ENCODE peak calls at places on chromosomes 16 and 17, in five cellular contexts. C is stomach, Y is H54, T is uterus, F is A549. E is an unnamed sample.

GRCh38 chr17:22503322-22503899 is 811.1 kb downstream of the KCNJ18 start:
- DNase-seq in C (no peak), Y (no peak), F (no peak), T (no peak), E (no peak)

GRCh38 chr16:10876305-10876704 is 697 bp upstream of the CIITA start:
- DNase-seq in T (no peak), C (no peak), Y (no peak), F (no peak), E (no peak)

GRCh38 chr16:84461029-84461415 is 43.4 kb downstream of the MEAK7 start:
- DNase-seq in C (peak), F (no peak), Y (no peak), T (no peak), E (peak)

GRCh38 chr17:74280093-74280513 is 6.1 kb downstream of the DNAI2 start:
- DNase-seq in Y (no peak), T (no peak), C (no peak), F (no peak), E (no peak)

GRCh38 chr16:53937068-53937614 is 233.2 kb downstream of the FTO start:
- DNase-seq in F (no peak), C (no peak), Y (no peak), T (no peak), E (no peak)

GRCh38 chr16:84055801-84056634 is 13.4 kb upstream of the SLC38A8 start:
- DNase-seq in F (no peak), Y (no peak), C (no peak), T (no peak), E (no peak)

GRCh38 chr17:40303706-40304450 is 5.1 kb upstream of the RARA start:
- DNase-seq in Y (no peak), T (peak), F (no peak), C (no peak), E (no peak)

GRCh38 chr16:27538508-27538907 is 11.2 kb downstream of the GTF3C1 start:
- DNase-seq in Y (no peak), C (no peak), T (no peak), F (no peak), E (peak)

GRCh38 chr17:17545984-17546383 is 45.5 kb downstream of the PEMT start:
- DNase-seq in T (no peak), C (no peak), Y (no peak), F (no peak), E (no peak)

GRCh38 chr17:38942641-38943040 is 17.2 kb downstream of the LASP1NB start:
- DNase-seq in T (no peak), C (no peak), Y (no peak), F (no peak), E (no peak)

GRCh38 chr17:863880-864279 is 81.7 kb downstream of the MRM3 start:
- DNase-seq in Y (no peak), C (no peak), F (no peak), T (no peak), E (no peak)

GRCh38 chr16:89350701-89351380 is 133.3 kb downstream of the ZNF778 start:
- DNase-seq in F (no peak), Y (no peak), T (no peak), C (no peak), E (no peak)

GRCh38 chr17:4771519-4772234 is at the start of gene TM4SF5:
- DNase-seq in Y (peak), T (no peak), C (peak), F (peak), E (peak)

GRCh38 chr16:75086281-75086680 is 30.3 kb downstream of the LDHD start:
- DNase-seq in C (no peak), T (no peak), Y (no peak), F (no peak), E (no peak)

GRCh38 chr16:73298562-73298961 is 250.6 kb upstream of the ZFHX3 start:
- DNase-seq in T (no peak), C (no peak), F (no peak), Y (no peak), E (no peak)

GRCh38 chr17:67602974-67603373 is 114.8 kb upstream of the NOL11 start:
- DNase-seq in T (no peak), F (peak), C (peak), Y (peak), E (no peak)

GRCh38 chr17:82283208-82283749 is 9.8 kb upstream of the CSNK1D start:
- DNase-seq in Y (peak), F (peak), T (peak), C (no peak), E (no peak)

GRCh38 chr17:21043296-21044232 is 753 bp upstream of the USP22 start:
- DNase-seq in F (peak), T (peak), Y (peak), C (peak), E (peak)

GRCh38 chr16:8905795-8906591 is 23.8 kb downstream of the LITAFD start:
- DNase-seq in T (no peak), F (no peak), Y (no peak), C (no peak), E (no peak)

GRCh38 chr16:80997139-80997798 is 9.4 kb downstream of the CMC2 start:
- DNase-seq in C (no peak), F (peak), T (no peak), Y (no peak), E (no peak)

GRCh38 chr17:12231027-12231682 is 210.5 kb downstream of the MAP2K4 start:
- DNase-seq in T (peak), C (no peak), F (peak), Y (no peak), E (no peak)

GRCh38 chr17:56994009-56994792 is 16.3 kb downstream of the SCPEP1 start:
- DNase-seq in F (no peak), Y (no peak), C (no peak), T (no peak), E (no peak)

GRCh38 chr17:44278006-44278405 is 10.1 kb upstream of the SLC4A1 start:
- DNase-seq in Y (no peak), F (no peak), C (no peak), T (no peak), E (no peak)

GRCh38 chr17:13372432-13372831 is 229.3 kb downstream of the HS3ST3A1 start:
- DNase-seq in Y (no peak), C (no peak), F (no peak), T (no peak), E (no peak)

GRCh38 chr16:49969356-49970030 is 55.5 kb upstream of the CNEP1R1 start:
- DNase-seq in Y (no peak), C (no peak), T (no peak), F (no peak), E (no peak)

GRCh38 chr16:49970818-49971431 is 54.1 kb upstream of the CNEP1R1 start:
- DNase-seq in Y (no peak), C (no peak), T (no peak), F (no peak), E (no peak)

GRCh38 chr16:49967012-49967559 is 57.9 kb upstream of the CNEP1R1 start:
- DNase-seq in Y (no peak), T (no peak), F (no peak), C (no peak), E (no peak)

GRCh38 chr16:49977427-49977826 is 47.6 kb upstream of the CNEP1R1 start:
- DNase-seq in Y (no peak), C (no peak), F (no peak), T (no peak), E (no peak)

GRCh38 chr16:49972280-49972679 is 52.7 kb upstream of the CNEP1R1 start:
- DNase-seq in Y (no peak), C (no peak), F (no peak), T (no peak), E (no peak)
- TF ChIP-seq POLR2A in Y (no peak), C (no peak), F (no peak), T (no peak), E (no peak)

GRCh38 chr17:61423967-61424649 is 24.5 kb downstream of the TBX2 start:
- DNase-seq in F (no peak), C (no peak), T (no peak), Y (no peak), E (no peak)

GRCh38 chr17:61427567-61427966 is 24.7 kb upstream of the TBX4 start:
- DNase-seq in Y (no peak), C (no peak), F (no peak), T (no peak), E (no peak)

GRCh38 chr17:61425682-61426481 is 26.2 kb downstream of the TBX2 start:
- DNase-seq in Y (no peak), C (no peak), T (no peak), F (peak), E (no peak)

GRCh38 chr17:61429274-61429673 is 22.9 kb upstream of the TBX4 start:
- DNase-seq in C (no peak), Y (no peak), F (no peak), T (no peak), E (no peak)

DNA sequence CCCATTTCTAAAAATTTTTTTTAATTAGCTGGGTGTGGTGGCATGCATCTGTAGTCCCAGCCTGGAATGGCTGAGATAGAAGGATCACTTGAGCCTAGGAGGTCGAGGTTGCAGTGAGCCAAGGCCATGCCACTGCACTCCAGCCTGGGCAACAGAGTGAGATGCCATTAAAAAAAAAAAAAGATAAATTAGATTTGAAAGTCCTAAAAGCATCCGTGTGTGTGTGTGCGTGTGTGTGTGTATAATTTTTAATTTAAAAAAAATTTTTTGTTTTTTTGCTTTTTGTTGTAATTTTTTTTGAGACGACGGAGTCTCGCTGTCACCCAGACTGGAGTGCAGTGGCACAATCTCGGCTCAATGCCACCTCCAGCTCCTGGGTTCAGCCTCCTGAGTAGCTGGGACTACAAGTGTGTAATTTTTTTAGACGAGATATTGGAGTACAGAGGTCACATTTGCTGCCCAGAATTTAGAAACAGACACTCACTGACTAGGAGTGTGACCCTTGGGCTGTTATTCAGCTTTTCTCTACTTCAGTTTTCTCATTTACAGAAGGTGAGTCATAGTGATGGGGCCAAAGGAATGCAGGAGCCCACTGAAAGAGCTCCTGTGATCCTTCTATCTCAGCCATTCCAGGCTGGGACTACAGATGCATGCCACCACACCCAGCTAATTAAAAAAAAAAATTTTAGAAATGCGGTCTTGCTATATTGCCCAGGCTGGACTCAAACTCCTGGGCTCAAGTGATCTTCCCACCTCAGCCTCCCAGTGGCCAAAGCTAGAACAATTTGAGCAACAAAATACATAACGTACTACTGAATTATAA is 25.5 kb upstream of the TBX4 start:
- DNase-seq in C (no peak), T (no peak), F (peak), Y (no peak), E (no peak)
- TF ChIP-seq POLR2A in C (no peak), T (no peak), F (no peak), Y (no peak), E (no peak)

GRCh38 chr16:787261-787966 is 767 bp downstream of the RPUSD1 start:
- DNase-seq in T (no peak), F (no peak), Y (no peak), C (no peak), E (no peak)

GRCh38 chr16:790086-790485 is 1.7 kb downstream of the CHTF18 start:
- DNase-seq in F (no peak), Y (no peak), T (no peak), C (no peak), E (no peak)

GRCh38 chr16:788399-789126 is at the start of gene CHTF18:
- DNase-seq in T (peak), C (peak), F (peak), Y (peak), E (peak)

GRCh38 chr16:789451-789850 is 1.0 kb downstream of the CHTF18 start:
- DNase-seq in F (no peak), C (no peak), Y (no peak), T (no peak), E (no peak)

DNA sequence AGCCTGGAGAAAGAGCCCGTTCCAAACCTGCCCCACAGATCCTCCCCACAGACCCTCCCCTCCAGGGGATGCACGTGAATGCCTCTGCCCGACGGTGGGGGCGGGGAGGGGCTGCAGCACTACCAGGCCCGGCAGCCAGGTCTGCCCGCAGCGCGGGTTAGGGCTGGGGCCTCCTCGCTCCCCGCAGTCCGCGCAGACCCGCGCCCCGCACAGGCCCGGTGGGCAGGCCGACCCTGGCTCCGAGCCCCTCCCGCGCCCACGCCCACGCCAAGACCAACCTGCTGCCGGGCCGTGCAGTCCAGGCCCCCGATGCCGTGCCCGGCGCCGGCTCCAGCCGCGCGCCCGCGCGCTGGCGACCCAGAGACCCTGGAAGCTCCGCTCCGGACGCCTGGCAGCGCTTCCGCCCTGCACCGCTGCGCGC is at the start of gene RPUSD1:
- DNase-seq in Y (no peak), T (no peak), F (no peak), C (no peak), E (no peak)
- TF ChIP-seq POLR2A in Y (peak), T (no peak), F (peak), C (no peak), E (peak)

DNA sequence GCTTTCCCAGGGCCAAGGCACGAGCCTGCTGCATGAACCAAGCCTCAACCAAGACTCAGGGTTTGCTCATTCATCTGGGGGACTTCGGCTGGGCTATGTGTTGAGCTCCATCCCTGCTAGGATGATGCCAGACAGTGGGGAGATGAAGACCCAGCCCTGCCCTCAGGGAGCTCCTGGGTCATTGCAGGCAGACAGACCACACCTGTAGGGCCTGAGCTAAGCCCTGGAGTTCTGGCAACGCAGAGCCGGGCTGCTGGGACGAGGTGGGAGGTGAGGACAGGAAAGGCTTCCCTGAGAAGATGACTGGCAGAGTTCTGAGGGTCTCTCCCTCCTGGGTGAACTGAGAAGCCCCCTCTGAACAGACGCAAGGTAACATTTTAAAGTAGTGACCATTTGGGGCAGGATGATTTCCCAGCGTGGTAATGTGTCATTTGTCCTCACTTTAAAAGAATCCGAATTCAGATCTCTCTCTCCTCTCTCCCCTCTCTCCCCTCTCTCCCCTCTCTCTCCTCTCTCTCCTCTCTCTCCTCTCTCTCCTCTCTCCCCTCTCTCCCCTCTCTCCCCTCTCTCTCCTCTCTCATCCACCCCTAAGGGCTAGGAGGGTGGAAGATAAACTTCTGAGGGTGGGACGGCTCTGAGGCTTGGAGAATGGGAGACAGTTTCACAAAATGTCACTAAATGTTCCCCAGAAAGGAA is 98.4 kb downstream of the MGAT5B start:
- DNase-seq in T (no peak), F (no peak), Y (no peak), C (no peak), E (no peak)
- TF ChIP-seq POLR2A in T (no peak), F (no peak), Y (no peak), C (no peak), E (no peak)

DNA sequence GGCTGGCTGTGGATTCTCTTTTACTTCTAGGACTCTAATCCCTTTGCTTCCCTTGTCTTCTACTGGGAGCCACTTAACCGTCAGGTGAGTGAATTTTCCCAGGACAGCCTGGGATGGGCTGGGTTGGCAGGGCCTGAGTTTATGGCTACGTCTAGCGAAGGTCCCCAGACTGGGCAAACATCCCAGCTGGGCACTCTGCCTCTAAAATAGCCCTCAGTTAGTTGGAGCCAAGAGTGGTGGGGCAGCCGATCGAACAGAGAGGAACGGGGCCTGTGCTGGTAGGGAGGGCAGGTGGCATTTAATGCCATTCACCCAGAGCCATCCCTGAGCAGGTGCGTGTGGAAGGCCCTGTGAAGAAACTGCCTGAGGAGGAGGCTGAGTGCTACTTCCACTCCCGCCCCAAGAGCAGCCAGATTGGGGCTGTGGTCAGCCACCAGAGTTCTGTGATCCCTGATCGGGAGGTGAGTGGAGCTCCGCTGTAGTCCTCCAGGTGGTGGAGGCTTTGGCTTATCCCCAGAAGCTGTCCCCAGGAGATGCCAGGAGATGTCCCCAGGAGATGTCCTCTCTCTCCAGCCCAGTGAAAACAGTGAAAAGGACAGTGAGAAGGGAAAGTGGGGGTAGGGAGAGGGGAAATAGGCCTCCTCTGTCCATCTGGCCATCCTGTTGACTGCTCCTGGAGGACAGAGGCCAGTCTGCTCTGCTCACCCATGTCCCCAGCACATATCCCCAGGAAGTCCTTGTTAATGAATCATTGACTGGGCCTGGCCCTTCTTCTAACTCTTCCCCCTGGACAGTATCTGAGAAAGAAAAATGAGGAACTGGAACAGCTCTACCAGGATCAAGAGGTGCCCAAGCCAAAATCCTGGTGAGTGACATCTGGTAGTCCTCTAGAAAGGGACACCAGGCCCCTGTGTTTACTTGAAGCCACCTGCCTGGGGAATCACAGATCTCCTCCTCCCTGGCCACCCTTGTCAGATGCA is 4.4 kb downstream of the PNPO start:
- DNase-seq in Y (no peak), F (no peak), C (peak), T (no peak), E (peak)
- TF ChIP-seq POLR2A in Y (no peak), F (no peak), C (no peak), T (no peak), E (peak)